ENCODE peak calls at places on chromosomes 4 and X, in four cellular contexts. B is NCI-H1105, M is body of pancreas, L is psoas muscle. C is an unnamed sample.

GRCh38 chr4:81786063-81786763 is 314.5 kb upstream of the RASGEF1B start:
- DNase-seq in B (peak; percentile 16), L (no peak), M (peak; percentile 13), C (peak; percentile 42)

GRCh38 chr4:88820723-88821368 is 123.2 kb upstream of the NAP1L5 start:
- DNase-seq in M (no peak), L (no peak), B (no peak), C (no peak)

GRCh38 chr4:134544303-134544761 is 342.7 kb upstream of the PABPC4L start:
- DNase-seq in M (no peak), L (no peak), B (peak; percentile 82), C (no peak)

GRCh38 chr4:123244233-123244632 is 152.4 kb upstream of the SPRY1 start:
- DNase-seq in M (no peak), L (peak; percentile 27), B (no peak), C (no peak)

GRCh38 chrX:793216-793770 is 162.7 kb downstream of the SHOX start:
- DNase-seq in M (no peak), B (no peak), L (no peak), C (no peak)

GRCh38 chr4:930827-931193 is 1.3 kb downstream of the GAK start:
- DNase-seq in B (no peak), M (no peak), L (no peak), C (peak; percentile 46)

GRCh38 chrX:119272882-119273806 is 37.1 kb downstream of the PGRMC1 start:
- DNase-seq in B (no peak), L (peak; percentile 59), M (peak; percentile 24), C (peak; percentile 79)

GRCh38 chr4:28238756-28239155 is 1378.1 kb downstream of the STIM2 start:
- DNase-seq in M (no peak), B (no peak), L (no peak), C (no peak)

GRCh38 chr4:165384608-165385007 is 5.8 kb downstream of the CPE start:
- DNase-seq in L (no peak), M (no peak), B (peak; percentile 73), C (no peak)

C was measured in colonic mucosa.